ENCODE peak calls at places on chromosomes 3 and 15, in four cellular contexts. L is K562, Y is GM12878, H is HL-60. K is an unnamed sample.

GRCh38 chr3:48863122-48863521 is 15.4 kb upstream of the PRKAR2A start:
- DNase-seq in L (no peak), Y (no peak), H (no peak), K (no peak)

GRCh38 chr3:13220991-13221390 is 147.8 kb upstream of the IQSEC1 start:
- DNase-seq in L (no peak), Y (no peak), H (no peak), K (no peak)

GRCh38 chr15:63668601-63669000 is 71.4 kb downstream of the FBXL22 start:
- DNase-seq in L (no peak), Y (no peak), H (no peak), K (no peak)

GRCh38 chr15:36911322-36911944 is 188.9 kb downstream of the MEIS2 start:
- DNase-seq in L (no peak), H (no peak), Y (no peak), K (no peak)

GRCh38 chr3:23162939-23163338 is 40.2 kb upstream of the UBE2E2 start:
- DNase-seq in H (no peak), L (no peak), Y (peak), K (no peak)

GRCh38 chr3:105579439-105579838 is 212.7 kb downstream of the ALCAM start:
- DNase-seq in Y (no peak), L (no peak), H (no peak), K (no peak)

GRCh38 chr15:72338617-72339321 is 18.8 kb upstream of the CELF6 start:
- DNase-seq in H (peak), L (no peak), Y (no peak), K (no peak)

GRCh38 chr3:187063286-187064081 is 75.8 kb downstream of the RPL39L start:
- DNase-seq in H (no peak), Y (no peak), L (no peak), K (no peak)

GRCh38 chr3:142098974-142099373 is 50.4 kb downstream of the TFDP2 start:
- DNase-seq in H (peak), Y (no peak), L (peak), K (no peak)

GRCh38 chr3:77134801-77135200 is 94.9 kb downstream of the ROBO2 start:
- DNase-seq in H (no peak), Y (no peak), L (no peak), K (no peak)

GRCh38 chr15:52789601-52790165 is 453 bp downstream of the ONECUT1 start:
- DNase-seq in Y (no peak), L (no peak), H (peak), K (no peak)

GRCh38 chr3:117439812-117440211 is 730.2 kb downstream of the TUSC7 start:
- DNase-seq in Y (no peak), H (peak), L (no peak), K (no peak)

GRCh38 chr3:112640864-112641751 is at the start of gene CCDC80:
- DNase-seq in H (no peak), L (peak), Y (no peak), K (no peak)

GRCh38 chr15:52196891-52197290 is 5.7 kb upstream of the GNB5 start:
- DNase-seq in H (no peak), Y (no peak), L (no peak), K (no peak)

GRCh38 chr15:77915261-77915960 is 162.1 kb downstream of the TBC1D2B start:
- DNase-seq in L (no peak), Y (no peak), H (no peak), K (no peak)

GRCh38 chr3:115615001-115615447 is 8.3 kb upstream of the GAP43 start:
- DNase-seq in H (no peak), L (no peak), Y (no peak), K (no peak)

GRCh38 chr3:24160424-24160823 is 215.3 kb downstream of the NR1D2 start:
- DNase-seq in L (no peak), H (no peak), Y (no peak), K (no peak)

GRCh38 chr3:46896386-46896785 is 18.9 kb downstream of the PTH1R start:
- DNase-seq in H (no peak), Y (no peak), L (no peak), K (no peak)

GRCh38 chr15:29674661-29675533 is 147.4 kb downstream of the TJP1 start:
- DNase-seq in Y (no peak), L (peak), H (no peak), K (no peak)

DNA sequence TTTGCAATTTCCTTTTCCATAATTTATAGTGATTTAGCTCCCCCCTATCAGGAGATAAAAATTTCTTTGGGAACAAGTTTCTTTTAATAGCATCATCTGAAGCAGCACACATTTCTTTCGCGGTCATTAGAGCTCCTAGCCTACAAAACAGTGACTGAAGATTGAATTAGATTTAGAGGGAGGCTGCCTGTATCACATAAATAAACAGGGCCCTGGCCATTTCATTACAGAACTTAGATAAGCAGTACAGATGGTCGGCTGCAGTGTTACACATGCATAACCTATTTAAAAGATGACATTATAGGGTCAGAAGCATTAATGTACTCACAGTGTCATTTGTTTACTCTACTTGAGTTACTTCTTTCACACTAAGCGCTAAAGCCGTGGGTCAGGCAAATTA is 81.4 kb upstream of the SLC25A26 start:
- DNase-seq in Y (no peak), L (no peak), H (no peak), K (no peak)
- TF ChIP-seq POLR2AphosphoS5 in Y (no peak), L (no peak), H (no peak), K (no peak)

GRCh38 chr3:143221446-143221845 is 101.9 kb downstream of the CHST2 start:
- DNase-seq in L (no peak), H (no peak), Y (no peak), K (no peak)

GRCh38 chr3:143217283-143217682 is 97.7 kb downstream of the CHST2 start:
- DNase-seq in H (no peak), Y (no peak), L (no peak), K (no peak)

GRCh38 chr3:143220745-143221144 is 101.2 kb downstream of the CHST2 start:
- DNase-seq in L (no peak), H (no peak), Y (no peak), K (no peak)

GRCh38 chr3:143218176-143218575 is 98.6 kb downstream of the CHST2 start:
- DNase-seq in L (no peak), Y (no peak), H (no peak), K (no peak)

GRCh38 chr3:143216709-143217182 is 97.2 kb downstream of the CHST2 start:
- DNase-seq in L (no peak), H (no peak), Y (no peak), K (no peak)
- TF ChIP-seq SPI1 in L (no peak), H (no peak), Y (no peak), K (no peak)

GRCh38 chr3:30686799-30687198 is 80.4 kb downstream of the TGFBR2 start:
- DNase-seq in H (no peak), L (no peak), Y (no peak), K (no peak)

GRCh38 chr3:30684361-30684760 is 78.0 kb downstream of the TGFBR2 start:
- DNase-seq in L (no peak), Y (no peak), H (no peak), K (no peak)

GRCh38 chr3:30683769-30684168 is 77.4 kb downstream of the TGFBR2 start:
- DNase-seq in H (no peak), Y (no peak), L (no peak), K (no peak)

GRCh38 chr3:30686176-30686575 is 79.8 kb downstream of the TGFBR2 start:
- DNase-seq in L (no peak), Y (no peak), H (no peak), K (no peak)

GRCh38 chr3:30685267-30685667 is 78.9 kb downstream of the TGFBR2 start:
- DNase-seq in H (no peak), L (no peak), Y (no peak), K (no peak)
- TF ChIP-seq POLR2AphosphoS5 in H (no peak), L (no peak), Y (no peak), K (no peak)

GRCh38 chr3:58173670-58174472 is 36.9 kb downstream of the DNASE1L3 start:
- DNase-seq in L (peak), Y (no peak), H (no peak), K (peak)
- TF ChIP-seq SPI1 in L (no peak), Y (no peak), H (no peak), K (no peak)

GRCh38 chr3:127772273-127772672 is 50.0 kb downstream of the MGLL start:
- DNase-seq in Y (no peak), L (no peak), H (no peak), K (no peak)

GRCh38 chr3:127772776-127773751 is 49.3 kb downstream of the MGLL start:
- DNase-seq in H (no peak), Y (no peak), L (no peak), K (no peak)

GRCh38 chr3:127769284-127770081 is 52.8 kb downstream of the MGLL start:
- DNase-seq in Y (no peak), L (no peak), H (no peak), K (no peak)

GRCh38 chr3:127771746-127772145 is 50.6 kb downstream of the MGLL start:
- DNase-seq in Y (no peak), H (no peak), L (no peak), K (no peak)

GRCh38 chr3:127770671-127771370 is 51.5 kb downstream of the MGLL start:
- DNase-seq in L (no peak), Y (no peak), H (peak), K (no peak)
- TF ChIP-seq POLR2AphosphoS5 in L (no peak), Y (no peak), H (peak), K (no peak)

DNA sequence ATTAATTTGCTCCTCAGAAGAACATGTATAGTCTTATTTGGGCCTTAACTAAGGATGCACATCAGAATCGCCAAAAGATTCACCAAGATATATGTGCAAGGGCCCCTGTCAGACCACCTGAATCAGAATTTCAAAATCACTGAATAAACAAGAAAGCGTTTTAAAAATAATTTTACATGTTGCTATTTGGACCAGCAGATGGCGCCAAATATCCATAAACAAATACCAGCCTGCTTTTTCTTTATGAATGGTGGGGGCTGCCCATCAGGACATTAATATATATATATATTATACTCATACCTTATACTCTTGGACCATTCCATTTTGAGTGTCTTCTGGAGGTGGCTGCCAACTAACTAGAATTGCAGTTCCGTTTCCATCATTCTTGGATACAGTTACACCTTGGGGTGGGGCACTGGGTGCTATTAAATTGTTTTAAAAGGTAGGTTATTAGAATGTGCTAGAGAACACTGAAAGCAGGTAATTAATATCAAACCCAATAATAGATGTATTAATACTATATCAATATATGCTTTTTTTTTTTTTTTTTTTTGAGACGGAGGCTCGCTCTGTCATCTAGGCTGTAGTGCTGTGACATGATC is 1108.3 kb downstream of the ROBO1 start:
- DNase-seq in L (peak), Y (no peak), H (no peak), K (no peak)
- TF ChIP-seq SPI1 in L (no peak), Y (no peak), H (no peak), K (no peak)

DNA sequence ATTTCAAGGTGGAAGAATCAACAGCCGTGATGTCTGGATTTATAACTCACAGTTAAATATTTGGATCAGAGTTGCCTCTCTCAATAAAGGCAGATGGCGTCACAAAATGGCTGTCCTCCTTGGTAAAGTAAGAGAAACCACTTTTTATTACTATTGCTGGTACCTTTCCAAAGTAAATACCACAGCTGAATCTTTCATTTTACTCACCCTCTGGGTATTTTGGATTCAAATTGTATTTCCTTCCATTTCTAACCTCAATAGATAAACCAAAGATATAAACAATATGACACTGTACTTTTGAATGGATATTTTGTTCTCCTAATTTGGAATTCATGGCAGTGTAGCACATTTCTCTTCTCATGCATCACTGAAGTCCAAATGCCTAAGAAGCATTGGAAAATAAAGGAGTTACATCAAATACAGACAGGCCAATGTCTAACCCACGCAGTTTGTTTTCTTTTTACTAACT is 29.5 kb downstream of the KLHL24 start:
- DNase-seq in L (no peak), H (no peak), Y (no peak), K (no peak)
- TF ChIP-seq POLR2AphosphoS5 in L (no peak), H (no peak), Y (no peak), K (no peak)

GRCh38 chr15:39594056-39594763 is 13.3 kb downstream of the THBS1 start:
- DNase-seq in L (no peak), Y (no peak), H (no peak), K (no peak)

GRCh38 chr15:39592500-39592899 is 11.6 kb downstream of the THBS1 start:
- DNase-seq in Y (no peak), L (no peak), H (no peak), K (no peak)

GRCh38 chr15:39591896-39592315 is 11.0 kb downstream of the THBS1 start:
- DNase-seq in H (no peak), Y (no peak), L (no peak), K (no peak)

GRCh38 chr15:39594764-39595620 is 14.1 kb downstream of the THBS1 start:
- DNase-seq in Y (no peak), L (no peak), H (no peak), K (no peak)

GRCh38 chr15:39593071-39594055 is 12.5 kb downstream of the THBS1 start:
- DNase-seq in Y (no peak), H (no peak), L (no peak), K (no peak)
- TF ChIP-seq SPI1 in Y (no peak), H (no peak), L (no peak), K (no peak)

DNA sequence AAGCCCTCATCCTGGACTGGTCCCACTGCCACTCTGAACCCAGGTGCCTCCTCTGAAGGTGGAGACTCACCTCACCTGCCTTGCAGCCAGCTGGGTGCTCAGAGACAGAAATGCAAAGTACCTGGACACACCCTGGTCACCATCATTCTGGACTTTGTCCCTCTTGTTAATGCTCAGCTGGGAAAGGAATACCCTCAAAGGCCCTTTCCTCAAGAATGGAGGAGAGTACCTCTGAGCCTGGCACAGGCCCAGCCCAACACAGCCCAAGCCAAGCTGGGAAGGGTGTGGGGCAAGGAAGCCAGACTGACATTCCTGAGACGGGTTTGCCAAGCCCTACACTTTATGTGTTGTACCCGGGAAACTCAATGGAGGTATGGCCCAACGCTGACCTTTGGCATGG is 983 bp upstream of the ALAS1 start:
- DNase-seq in Y (no peak), L (no peak), H (no peak), K (no peak)
- TF ChIP-seq POLR2AphosphoS5 in Y (no peak), L (no peak), H (no peak), K (no peak)

DNA sequence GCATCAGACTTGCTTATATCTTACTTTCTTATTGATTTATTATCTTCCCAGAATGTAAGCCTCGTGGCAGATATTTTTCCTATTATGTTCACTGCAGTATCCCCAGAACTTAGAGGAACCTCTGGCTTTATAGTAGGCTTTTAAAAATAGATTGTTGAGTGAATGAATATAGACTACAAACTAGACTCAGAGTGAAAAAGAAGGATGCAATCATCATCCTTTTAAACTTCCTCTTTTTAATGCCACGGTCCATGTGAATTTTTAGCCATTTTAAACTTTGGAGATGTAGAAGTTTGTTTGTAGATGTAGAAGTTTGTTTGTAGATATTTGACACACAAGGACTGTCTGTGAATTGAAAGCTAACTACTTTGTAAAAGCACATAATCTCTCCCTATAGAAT is 7.2 kb upstream of the P2RY12 start:
- DNase-seq in L (no peak), Y (no peak), H (no peak), K (no peak)
- TF ChIP-seq SPI1 in L (no peak), Y (no peak), H (no peak), K (no peak)

K was measured in GM12891.